ENCODE peak calls at places on chromosome 5, in six cellular contexts. One of them, this sample, is unnamed.

GRCh38 chr5:83987513-83988292 is 267.0 kb upstream of the HAPLN1 start:
- DNase-seq in NCI-H1092 treated with DMSO at 0.1 percent for 48 hours: no peak
- DNase-seq in KBM-7: no peak
- DNase-seq in cardiac muscle cell: no peak
- DNase-seq in AML-193: no peak
- DNase-seq in GM13976: no peak
- DNase-seq in this sample: no peak

GRCh38 chr5:78594946-78595921 is 53.3 kb downstream of the LHFPL2 start:
- DNase-seq in NCI-H1092 treated with DMSO at 0.1 percent for 48 hours: no peak
- DNase-seq in KBM-7: no peak
- DNase-seq in cardiac muscle cell: peak; percentile 98
- DNase-seq in AML-193: no peak
- DNase-seq in GM13976: no peak
- DNase-seq in this sample: peak; percentile 99

GRCh38 chr5:168382421-168382820 is 91.0 kb downstream of the WWC1 start:
- DNase-seq in NCI-H1092 treated with DMSO at 0.1 percent for 48 hours: no peak
- DNase-seq in KBM-7: no peak
- DNase-seq in cardiac muscle cell: no peak
- DNase-seq in AML-193: no peak
- DNase-seq in GM13976: no peak
- DNase-seq in this sample: no peak

GRCh38 chr5:148697177-148697820 is 43.0 kb upstream of the HTR4 start:
- DNase-seq in NCI-H1092 treated with DMSO at 0.1 percent for 48 hours: no peak
- DNase-seq in KBM-7: no peak
- DNase-seq in cardiac muscle cell: peak; percentile 86
- DNase-seq in AML-193: no peak
- DNase-seq in GM13976: no peak
- DNase-seq in this sample: peak; percentile 1

GRCh38 chr5:8138884-8139283 is 269.9 kb downstream of the MTRR start:
- DNase-seq in NCI-H1092 treated with DMSO at 0.1 percent for 48 hours: no peak
- DNase-seq in KBM-7: peak; percentile 25
- DNase-seq in cardiac muscle cell: no peak
- DNase-seq in AML-193: no peak
- DNase-seq in GM13976: no peak
- DNase-seq in this sample: no peak

GRCh38 chr5:135887447-135887864 is 8.2 kb downstream of the IL9 start:
- DNase-seq in NCI-H1092 treated with DMSO at 0.1 percent for 48 hours: peak; percentile 44
- DNase-seq in KBM-7: peak; percentile 74
- DNase-seq in cardiac muscle cell: peak; percentile 77
- DNase-seq in AML-193: peak; percentile 53
- DNase-seq in GM13976: peak; percentile 73
- DNase-seq in this sample: peak; percentile 27

GRCh38 chr5:14265574-14265973 is 122.4 kb downstream of the TRIO start:
- DNase-seq in NCI-H1092 treated with DMSO at 0.1 percent for 48 hours: no peak
- DNase-seq in KBM-7: no peak
- DNase-seq in cardiac muscle cell: peak; percentile 61
- DNase-seq in AML-193: no peak
- DNase-seq in GM13976: no peak
- DNase-seq in this sample: peak; percentile 88

GRCh38 chr5:138303365-138303764 is 28.2 kb downstream of the CDC25C start:
- DNase-seq in NCI-H1092 treated with DMSO at 0.1 percent for 48 hours: no peak
- DNase-seq in KBM-7: no peak
- DNase-seq in cardiac muscle cell: no peak
- DNase-seq in AML-193: no peak
- DNase-seq in GM13976: no peak
- DNase-seq in this sample: peak; percentile 19

GRCh38 chr5:78747703-78748359 is 99.3 kb upstream of the LHFPL2 start:
- DNase-seq in NCI-H1092 treated with DMSO at 0.1 percent for 48 hours: no peak
- DNase-seq in KBM-7: no peak
- DNase-seq in cardiac muscle cell: peak; percentile 55
- DNase-seq in AML-193: no peak
- DNase-seq in GM13976: no peak
- DNase-seq in this sample: peak; percentile 72

GRCh38 chr5:115116001-115116400 is 53.7 kb downstream of the TRIM36 start:
- DNase-seq in NCI-H1092 treated with DMSO at 0.1 percent for 48 hours: no peak
- DNase-seq in KBM-7: no peak
- DNase-seq in cardiac muscle cell: no peak
- DNase-seq in AML-193: no peak
- DNase-seq in GM13976: no peak
- DNase-seq in this sample: no peak

GRCh38 chr5:125227333-125228075 is 481.1 kb upstream of the ZNF608 start:
- DNase-seq in NCI-H1092 treated with DMSO at 0.1 percent for 48 hours: no peak
- DNase-seq in KBM-7: peak; percentile 14
- DNase-seq in cardiac muscle cell: peak; percentile 48
- DNase-seq in AML-193: no peak
- DNase-seq in GM13976: no peak
- DNase-seq in this sample: peak; percentile 8

GRCh38 chr5:158953929-158954534 is 145.7 kb downstream of the EBF1 start:
- DNase-seq in NCI-H1092 treated with DMSO at 0.1 percent for 48 hours: no peak
- DNase-seq in KBM-7: peak; percentile 64
- DNase-seq in cardiac muscle cell: no peak
- DNase-seq in AML-193: no peak
- DNase-seq in GM13976: peak; percentile 55
- DNase-seq in this sample: no peak

GRCh38 chr5:142605649-142606048 is 80.2 kb downstream of the FGF1 start:
- DNase-seq in NCI-H1092 treated with DMSO at 0.1 percent for 48 hours: no peak
- DNase-seq in KBM-7: no peak
- DNase-seq in cardiac muscle cell: peak; percentile 16
- DNase-seq in AML-193: no peak
- DNase-seq in GM13976: no peak
- DNase-seq in this sample: no peak

GRCh38 chr5:76503929-76504328 is 100.8 kb downstream of the IQGAP2 start:
- DNase-seq in NCI-H1092 treated with DMSO at 0.1 percent for 48 hours: no peak
- DNase-seq in KBM-7: no peak
- DNase-seq in cardiac muscle cell: no peak
- DNase-seq in AML-193: no peak
- DNase-seq in GM13976: no peak
- DNase-seq in this sample: no peak

This sample was measured in non-pigmented ciliary epithelial cell.